ENCODE peak calls at places on chromosomes 2 and 18, in four cellular contexts. One of them, this sample, is unnamed.
A peak's percentile ranks its signal among the peaks of the same experiment; 100 is the strongest.

GRCh38 chr18:35182151-35182550 is 58.7 kb upstream of the ZNF397 start:
- DNase-seq in K562: no peak
- DNase-seq in GM12878: no peak
- DNase-seq in HepG2: no peak
- DNase-seq in this sample: no peak

GRCh38 chr2:10196275-10196892 is 73.8 kb downstream of the RRM2 start:
- DNase-seq in HepG2: no peak
- DNase-seq in GM12878: no peak
- DNase-seq in K562: no peak
- DNase-seq in this sample: no peak

GRCh38 chr2:88113069-88113468 is 14.8 kb downstream of the FABP1 start:
- DNase-seq in GM12878: no peak
- DNase-seq in HepG2: no peak
- DNase-seq in K562: no peak
- DNase-seq in this sample: no peak

GRCh38 chr18:59453468-59453961 is 94.5 kb upstream of the LMAN1 start:
- DNase-seq in GM12878: no peak
- DNase-seq in K562: no peak
- DNase-seq in HepG2: peak; percentile 97
- DNase-seq in this sample: no peak

GRCh38 chr18:45255142-45255890 is 360.0 kb upstream of the SLC14A2 start:
- DNase-seq in GM12878: no peak
- DNase-seq in K562: no peak
- DNase-seq in HepG2: no peak
- DNase-seq in this sample: no peak

GRCh38 chr2:143379955-143380354 is 250.7 kb downstream of the ARHGAP15 start:
- DNase-seq in K562: no peak
- DNase-seq in GM12878: no peak
- DNase-seq in HepG2: no peak
- DNase-seq in this sample: no peak

GRCh38 chr2:120026890-120027289 is 14.0 kb downstream of the EPB41L5 start:
- DNase-seq in HepG2: no peak
- DNase-seq in GM12878: no peak
- DNase-seq in K562: no peak
- DNase-seq in this sample: no peak

GRCh38 chr2:227186751-227187150 is 22.3 kb downstream of the COL4A3 start:
- DNase-seq in K562: no peak
- DNase-seq in GM12878: no peak
- DNase-seq in HepG2: no peak
- DNase-seq in this sample: no peak

DNA sequence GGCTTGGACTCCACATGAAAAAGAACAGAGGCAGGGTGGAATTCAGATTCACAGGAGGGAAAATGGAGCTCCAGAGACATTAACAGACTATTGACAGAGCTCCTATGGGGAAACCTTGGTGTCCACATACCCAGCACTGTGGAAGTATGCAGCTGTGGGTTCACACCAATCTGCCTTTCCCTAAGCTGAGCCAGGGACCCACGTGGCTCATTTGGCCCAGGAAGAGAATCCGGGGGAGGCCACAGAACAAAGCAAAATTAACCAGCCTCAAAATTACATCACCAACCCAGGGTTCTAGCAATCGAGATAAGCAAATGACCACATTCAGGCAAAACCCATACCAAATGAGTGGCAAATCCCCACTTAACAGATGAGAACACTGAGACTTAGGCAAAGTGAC is 105.8 kb upstream of the TWIST2 start:
- DNase-seq in GM12878: no peak
- DNase-seq in HepG2: no peak
- DNase-seq in K562: no peak
- DNase-seq in this sample: no peak
- TF ChIP-seq TARDBP in GM12878: no peak
- TF ChIP-seq TARDBP in HepG2: no peak
- TF ChIP-seq TARDBP in K562: no peak
- TF ChIP-seq TARDBP in this sample: no peak

GRCh38 chr2:42903821-42904575 is 111.6 kb upstream of the HAAO start:
- DNase-seq in K562: no peak
- DNase-seq in HepG2: no peak
- DNase-seq in GM12878: no peak
- DNase-seq in this sample: no peak
- TF ChIP-seq TARDBP in K562: no peak
- TF ChIP-seq TARDBP in HepG2: no peak
- TF ChIP-seq TARDBP in GM12878: no peak
- TF ChIP-seq TARDBP in this sample: no peak

GRCh38 chr2:102064679-102065674 is 73.2 kb downstream of the IL1R2 start:
- DNase-seq in GM12878: no peak
- DNase-seq in HepG2: peak; percentile 86
- DNase-seq in K562: peak; percentile 38
- DNase-seq in this sample: no peak
- TF ChIP-seq TARDBP in GM12878: no peak
- TF ChIP-seq TARDBP in HepG2: no peak
- TF ChIP-seq TARDBP in K562: no peak
- TF ChIP-seq TARDBP in this sample: no peak

GRCh38 chr18:6576706-6577375 is 152.7 kb upstream of the ARHGAP28 start:
- DNase-seq in GM12878: no peak
- DNase-seq in K562: no peak
- DNase-seq in HepG2: no peak
- DNase-seq in this sample: no peak
- TF ChIP-seq TARDBP in GM12878: no peak
- TF ChIP-seq TARDBP in K562: no peak
- TF ChIP-seq TARDBP in HepG2: no peak
- TF ChIP-seq TARDBP in this sample: no peak

GRCh38 chr2:27025281-27025800 is 7.4 kb upstream of the TMEM214 start:
- DNase-seq in K562: no peak
- DNase-seq in GM12878: no peak
- DNase-seq in HepG2: no peak
- DNase-seq in this sample: no peak

GRCh38 chr2:27024812-27025211 is 8.0 kb upstream of the TMEM214 start:
- DNase-seq in K562: no peak
- DNase-seq in GM12878: no peak
- DNase-seq in HepG2: no peak
- DNase-seq in this sample: no peak

GRCh38 chr2:27024188-27024587 is 8.6 kb upstream of the TMEM214 start:
- DNase-seq in K562: no peak
- DNase-seq in HepG2: no peak
- DNase-seq in GM12878: no peak
- DNase-seq in this sample: no peak

GRCh38 chr2:27021253-27021801 is 11.4 kb upstream of the TMEM214 start:
- DNase-seq in GM12878: no peak
- DNase-seq in HepG2: peak; percentile 28
- DNase-seq in K562: no peak
- DNase-seq in this sample: no peak

GRCh38 chr2:27023740-27024139 is 9.0 kb upstream of the TMEM214 start:
- DNase-seq in GM12878: no peak
- DNase-seq in K562: no peak
- DNase-seq in HepG2: no peak
- DNase-seq in this sample: no peak
- TF ChIP-seq TARDBP in GM12878: no peak
- TF ChIP-seq TARDBP in K562: no peak
- TF ChIP-seq TARDBP in HepG2: no peak
- TF ChIP-seq TARDBP in this sample: no peak

DNA sequence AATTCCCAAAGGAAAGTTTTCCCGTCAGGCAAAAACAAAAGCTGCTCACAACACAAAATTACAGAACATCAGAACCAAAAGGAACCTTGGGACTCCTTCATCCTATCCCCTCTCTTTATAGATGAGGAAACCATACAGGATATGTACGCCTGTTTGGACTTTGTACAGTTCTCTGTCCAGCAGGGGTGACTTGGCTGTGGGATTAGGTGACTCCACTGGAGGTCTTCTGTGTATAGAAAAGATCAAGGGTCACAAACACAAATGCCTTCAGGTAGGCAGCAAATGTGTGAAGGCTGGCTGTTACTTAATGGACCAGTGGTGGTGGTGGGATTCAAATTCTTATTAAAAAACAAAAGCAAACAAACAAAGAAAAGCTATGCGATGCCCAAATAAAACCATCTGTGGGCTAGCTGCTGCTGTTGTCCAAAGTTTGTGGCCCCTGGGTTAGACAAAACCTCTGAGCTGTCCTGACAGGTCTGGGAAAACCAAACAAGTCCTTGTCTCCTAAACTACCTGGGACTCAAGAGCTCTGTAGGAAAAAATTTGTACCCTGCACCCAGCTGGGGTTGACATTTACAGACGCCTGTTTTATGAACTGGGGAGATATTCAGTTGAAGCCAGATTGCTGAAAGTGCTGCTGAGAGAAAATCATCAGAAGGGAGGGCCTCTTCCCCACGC is 1.3 kb upstream of the CEP68 start:
- DNase-seq in K562: no peak
- DNase-seq in GM12878: no peak
- DNase-seq in HepG2: peak; percentile 87
- DNase-seq in this sample: no peak
- TF ChIP-seq TARDBP in K562: no peak
- TF ChIP-seq TARDBP in GM12878: no peak
- TF ChIP-seq TARDBP in HepG2: no peak
- TF ChIP-seq TARDBP in this sample: no peak

DNA sequence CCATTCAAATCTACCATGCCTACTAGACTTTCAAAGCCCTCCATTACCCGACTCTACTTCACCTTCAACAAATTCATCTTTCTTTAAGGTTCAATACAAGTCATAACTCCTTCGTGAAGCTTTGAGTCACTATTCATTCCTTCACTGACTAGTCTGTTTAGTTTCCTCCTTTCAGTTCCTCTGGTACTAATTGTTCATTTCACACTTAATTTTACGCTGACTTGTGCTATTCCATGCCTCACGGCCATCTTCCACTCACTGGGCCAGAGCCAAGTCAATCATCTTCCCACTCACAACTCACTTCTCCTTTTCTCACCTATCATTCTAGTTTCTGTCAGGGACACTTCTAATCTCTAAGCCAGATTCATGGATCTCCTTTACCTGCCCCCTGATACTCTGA is 136.2 kb downstream of the MTX2 start:
- DNase-seq in HepG2: no peak
- DNase-seq in K562: no peak
- DNase-seq in GM12878: peak; percentile 4
- DNase-seq in this sample: no peak
- TF ChIP-seq TARDBP in HepG2: no peak
- TF ChIP-seq TARDBP in K562: no peak
- TF ChIP-seq TARDBP in GM12878: no peak
- TF ChIP-seq TARDBP in this sample: no peak

This sample was measured in HEK293T.